ENCODE peak calls at places on chromosomes 16 and 17, in nine cellular contexts. X, V, W, F, Y, R, O, P and M are unnamed samples.
A peak's percentile ranks its signal among the peaks of the same experiment; 100 is the strongest.

GRCh38 chr17:4235372-4236279 is 28.2 kb downstream of the ANKFY1 start:
- DNase-seq in P (no peak), F (no peak), X (no peak), Y (no peak), V (no peak), W (peak; percentile 60), R (no peak), O (no peak), M (no peak)

GRCh38 chr16:87538594-87538993 is 45.8 kb upstream of the ZCCHC14 start:
- DNase-seq in R (peak; percentile 26), X (no peak), W (no peak), Y (no peak), V (no peak), O (no peak), P (no peak), F (no peak), M (no peak)

GRCh38 chr16:57915267-57915666 is 55.7 kb downstream of the CNGB1 start:
- DNase-seq in X (no peak), O (no peak), F (no peak), R (no peak), W (no peak), Y (no peak), V (no peak), P (no peak), M (no peak)

GRCh38 chr17:35895602-35896001 is 15.4 kb upstream of the CCL5 start:
- DNase-seq in F (no peak), Y (no peak), W (peak; percentile 91), R (no peak), V (no peak), P (no peak), X (no peak), O (peak; percentile 55), M (peak; percentile 89)

GRCh38 chr17:7982171-7982570 is 20.2 kb upstream of the GUCY2D start:
- DNase-seq in R (no peak), Y (no peak), X (no peak), V (no peak), O (no peak), P (no peak), W (peak; percentile 57), F (no peak), M (peak; percentile 38)

GRCh38 chr16:82995927-82996441 is 369.2 kb downstream of the CDH13 start:
- DNase-seq in X (no peak), F (no peak), O (peak; percentile 49), P (no peak), R (no peak), W (peak; percentile 94), Y (no peak), V (no peak), M (peak; percentile 21)

GRCh38 chr16:57720142-57720575 is 15.4 kb upstream of the KATNB1 start:
- DNase-seq in Y (no peak), R (peak; percentile 59), O (no peak), V (no peak), P (peak; percentile 51), F (peak; percentile 90), W (peak; percentile 75), X (peak; percentile 67), M (peak; percentile 85)

GRCh38 chr17:72351884-72352346 is 231.1 kb downstream of the SOX9 start:
- DNase-seq in F (no peak), Y (no peak), R (no peak), X (no peak), O (no peak), W (no peak), V (no peak), P (no peak), M (no peak)

GRCh38 chr17:57970706-57971105 is 15.5 kb upstream of the CUEDC1 start:
- DNase-seq in V (no peak), W (no peak), F (no peak), P (no peak), O (no peak), X (no peak), R (no peak), Y (no peak), M (no peak)

GRCh38 chr17:61307905-61308886 is 91.4 kb upstream of the TBX2 start:
- DNase-seq in R (no peak), X (no peak), Y (no peak), V (no peak), F (no peak), O (no peak), W (peak; percentile 93), P (no peak), M (no peak)

GRCh38 chr17:48420823-48421222 is 9.2 kb downstream of the SKAP1 start:
- DNase-seq in R (no peak), X (no peak), V (no peak), O (no peak), W (no peak), Y (no peak), P (no peak), F (no peak), M (no peak)

GRCh38 chr17:17382901-17383300 is 79.7 kb downstream of the NT5M start:
- DNase-seq in W (no peak), R (no peak), O (no peak), V (no peak), P (no peak), X (no peak), F (no peak), Y (no peak), M (no peak)

GRCh38 chr16:88527186-88527936 is 42.8 kb upstream of the ZC3H18 start:
- DNase-seq in X (peak; percentile 59), V (peak; percentile 71), F (peak; percentile 88), W (peak; percentile 50), R (peak; percentile 78), O (no peak), P (peak; percentile 83), Y (no peak), M (peak; percentile 74)

GRCh38 chr17:42313773-42314566 is 25.7 kb downstream of the STAT5A start:
- DNase-seq in V (no peak), W (no peak), R (no peak), X (no peak), Y (no peak), P (no peak), O (no peak), F (no peak), M (peak; percentile 30)

GRCh38 chr16:31467858-31468257 is 4.1 kb upstream of the TGFB1I1 start:
- DNase-seq in F (no peak), W (no peak), V (no peak), R (no peak), O (no peak), Y (no peak), X (no peak), P (no peak), M (no peak)

GRCh38 chr16:19522369-19523159 is 666 bp upstream of the GDE1 start:
- DNase-seq in F (no peak), O (no peak), X (no peak), V (no peak), R (no peak), Y (no peak), W (no peak), P (no peak), M (no peak)

GRCh38 chr16:27405546-27406451 is 3.8 kb downstream of the IL21R start:
- DNase-seq in O (no peak), Y (no peak), P (no peak), R (peak; percentile 93), F (no peak), X (peak; percentile 46), W (no peak), V (no peak), M (no peak)

GRCh38 chr17:79664925-79665738 is 54.3 kb upstream of the RBFOX3 start:
- DNase-seq in O (no peak), V (peak; percentile 86), Y (peak; percentile 75), W (peak; percentile 51), X (no peak), F (peak; percentile 53), R (no peak), P (no peak), M (no peak)

GRCh38 chr16:88070341-88070740 is 119.1 kb downstream of the BANP start:
- DNase-seq in Y (no peak), F (no peak), R (no peak), O (no peak), X (no peak), W (no peak), P (no peak), V (peak; percentile 31), M (no peak)

GRCh38 chr17:57086069-57086930 is 1.3 kb downstream of the AKAP1 start:
- DNase-seq in O (no peak), X (peak; percentile 20), R (peak; percentile 38), P (peak; percentile 43), F (no peak), W (peak; percentile 12), V (peak; percentile 58), Y (no peak), M (peak; percentile 52)

GRCh38 chr17:60354223-60354622 is 37.7 kb downstream of the USP32 start:
- DNase-seq in P (no peak), R (no peak), X (no peak), F (no peak), V (no peak), O (no peak), W (peak; percentile 91), Y (no peak), M (peak; percentile 49)

GRCh38 chr17:43750154-43750553 is 8.4 kb downstream of the SOST start:
- DNase-seq in X (no peak), Y (no peak), O (no peak), P (no peak), W (no peak), F (no peak), V (no peak), R (no peak), M (no peak)